ENCODE peak calls at places on chromosomes 16 and 17, in eight cellular contexts. K is left cardiac atrium; B is fibroblast of lung; Y is CD8-positive, alpha-beta T cell; N is fibroblast of pulmonary artery; W is NCI-H1436; Q is HTR-8/SVneo; H is DMS 273 treated with DMSO at 0.1 percent for 48 hours. X is an unnamed sample.

GRCh38 chr17:21125862-21126261 is 902 bp upstream of the DHRS7B start:
- DNase-seq in K (no peak), B (no peak), Y (peak), N (no peak), W (no peak), Q (no peak), H (no peak), X (no peak)

GRCh38 chr16:31352344-31353115 is 2.4 kb upstream of the ITGAX start:
- DNase-seq in K (no peak), B (no peak), Y (no peak), N (no peak), W (no peak), Q (no peak), H (no peak), X (no peak)

GRCh38 chr17:39095309-39095686 is 56.1 kb downstream of the PLXDC1 start:
- DNase-seq in K (no peak), B (no peak), Y (no peak), N (no peak), W (no peak), Q (no peak), H (no peak), X (no peak)

GRCh38 chr17:49557204-49558024 is 18.3 kb upstream of the NXPH3 start:
- DNase-seq in K (peak), B (peak), Y (no peak), N (peak), W (peak), Q (peak), H (peak), X (peak)

GRCh38 chr17:41777157-41777578 is 9.3 kb downstream of the JUP start:
- DNase-seq in K (peak), B (no peak), Y (no peak), N (no peak), W (no peak), Q (no peak), H (no peak), X (no peak)

GRCh38 chr16:48608871-48609452 is 1.0 kb downstream of the N4BP1 start:
- DNase-seq in K (no peak), B (no peak), Y (no peak), N (no peak), W (no peak), Q (no peak), H (no peak), X (no peak)

GRCh38 chr16:75196826-75197225 is 10.1 kb downstream of the CTRB2 start:
- DNase-seq in K (no peak), B (no peak), Y (no peak), N (no peak), W (no peak), Q (no peak), H (no peak), X (no peak)

GRCh38 chr16:49620158-49620867 is 235.6 kb downstream of the ZNF423 start:
- DNase-seq in K (peak), B (peak), Y (no peak), N (peak), W (no peak), Q (peak), H (peak), X (no peak)

GRCh38 chr17:64709481-64709880 is 47.4 kb upstream of the SMURF2 start:
- DNase-seq in K (no peak), B (no peak), Y (no peak), N (no peak), W (no peak), Q (no peak), H (no peak), X (no peak)

GRCh38 chr16:56657555-56658430 is at the start of gene MT1F:
- DNase-seq in K (peak), B (peak), Y (peak), N (peak), W (peak), Q (peak), H (no peak), X (peak)

GRCh38 chr16:57131351-57131970 is 39.1 kb downstream of the CPNE2 start:
- DNase-seq in K (no peak), B (no peak), Y (no peak), N (no peak), W (no peak), Q (no peak), H (no peak), X (no peak)